ENCODE peak calls at places on chromosomes 7 and 10, in seven cellular contexts. G is left lung, U is AG04450, T is stomach, I is HL-60, Y is SK-N-SH, N is dorsolateral prefrontal cortex. K is an unnamed sample. For H3K27me3, the result is how much of the 10 kb centered on the place peaks cover.

GRCh38 chr7:123675092-123675473 is 19.4 kb downstream of the LMOD2 start:
- DNase-seq in G (no peak), U (no peak), T (no peak), I (no peak), Y (no peak), N (no peak), K (peak)

GRCh38 chr10:88657901-88658300 is 6.3 kb upstream of the LIPF start:
- DNase-seq in G (no peak), U (no peak), T (no peak), I (no peak), Y (no peak), N (no peak), K (no peak)

GRCh38 chr7:117041007-117041406 is 87.7 kb downstream of the ST7 start:
- DNase-seq in G (no peak), U (peak), T (no peak), I (no peak), Y (no peak), N (no peak), K (no peak)

GRCh38 chr7:25886387-25887240 is 265.4 kb upstream of the NFE2L3 start:
- DNase-seq in G (no peak), U (no peak), T (no peak), I (no peak), Y (peak), N (no peak), K (no peak)

GRCh38 chr10:29297678-29298077 is 8.8 kb downstream of the LYZL1 start:
- DNase-seq in G (no peak), U (no peak), T (no peak), I (no peak), Y (no peak), N (no peak), K (no peak)

GRCh38 chr10:71981024-71981867 is 17.1 kb downstream of the CHST3 start:
- DNase-seq in G (no peak), U (no peak), T (no peak), I (no peak), Y (peak), N (peak), K (no peak)

GRCh38 chr7:108459922-108460551 is 3.8 kb upstream of the NRCAM start:
- DNase-seq in G (no peak), U (no peak), T (no peak), I (peak), Y (peak), N (no peak), K (no peak)

GRCh38 chr10:71878327-71879034 is 27.4 kb upstream of the PSAP start:
- DNase-seq in G (peak), U (no peak), T (no peak), I (peak), Y (no peak), N (no peak), K (no peak)

GRCh38 chr10:11230706-11231105 is 213.0 kb downstream of the CELF2 start:
- DNase-seq in G (no peak), U (no peak), T (no peak), I (no peak), Y (no peak), N (no peak), K (no peak)

GRCh38 chr10:73509695-73510094 is 13.9 kb upstream of the PPP3CB start:
- DNase-seq in G (no peak), U (no peak), T (no peak), I (no peak), Y (no peak), N (no peak), K (no peak)

GRCh38 chr7:20107582-20107981 is 109.6 kb downstream of the MACC1 start:
- DNase-seq in G (no peak), U (no peak), T (no peak), I (no peak), Y (no peak), N (no peak), K (peak)

GRCh38 chr7:37942934-37943610 is 22.6 kb downstream of the EPDR1 start:
- DNase-seq in G (peak), U (no peak), T (no peak), I (no peak), Y (peak), N (no peak), K (no peak)

GRCh38 chr10:14624600-14624999 is 150.1 kb downstream of the FAM107B start:
- DNase-seq in G (no peak), U (no peak), T (no peak), I (no peak), Y (no peak), N (no peak), K (no peak)

GRCh38 chr10:110524179-110524863 is 26.6 kb downstream of the DUSP5 start:
- DNase-seq in G (no peak), U (no peak), T (no peak), I (no peak), Y (no peak), N (no peak), K (no peak)

GRCh38 chr10:114316744-114317143 is 77.7 kb downstream of the VWA2 start:
- DNase-seq in G (no peak), U (no peak), T (no peak), I (no peak), Y (no peak), N (no peak), K (no peak)

GRCh38 chr10:78475501-78475900 is 441.8 kb downstream of the RPS24 start:
- DNase-seq in G (no peak), U (no peak), T (no peak), I (no peak), Y (no peak), N (no peak), K (no peak)

GRCh38 chr7:95974108-95974507 is 201.8 kb downstream of the DYNC1I1 start:
- DNase-seq in G (no peak), U (no peak), T (no peak), I (no peak), Y (no peak), N (no peak), K (no peak)

GRCh38 chr7:1839701-1840100 is 169.6 kb downstream of the ELFN1 start:
- DNase-seq in G (peak), U (no peak), T (no peak), I (no peak), Y (peak), N (no peak), K (no peak)

GRCh38 chr10:94623572-94623971 is 60.0 kb upstream of the CYP2C18 start:
- DNase-seq in G (no peak), U (no peak), T (no peak), I (no peak), Y (no peak), N (no peak), K (no peak)

GRCh38 chr7:15854841-15855576 is 168.5 kb upstream of the MEOX2 start:
- DNase-seq in G (no peak), U (no peak), T (no peak), I (no peak), Y (no peak), N (no peak), K (no peak)

GRCh38 chr7:98394377-98394836 is 6.5 kb downstream of the BAIAP2L1 start:
- DNase-seq in G (no peak), U (peak), T (no peak), I (no peak), Y (no peak), N (no peak), K (peak)

GRCh38 chr7:138842111-138842510 is 44.1 kb upstream of the ATP6V0A4 start:
- DNase-seq in G (no peak), U (peak), T (no peak), I (no peak), Y (no peak), N (no peak), K (no peak)

GRCh38 chr10:129967579-129968019 is 3.5 kb upstream of the EBF3 start:
- DNase-seq in G (no peak), U (no peak), T (no peak), I (no peak), Y (peak), N (no peak), K (no peak)
- H3K27me3 ChIP-seq in G (half or more), U (half or more), T (half or more), I (half or more), Y (half or more), N (half or more), K (half or more)

GRCh38 chr7:74452748-74453320 is 872 bp upstream of the GTF2IRD1 start:
- DNase-seq in G (no peak), U (no peak), T (no peak), I (no peak), Y (peak), N (no peak), K (no peak)
- H3K4me3 ChIP-seq in G (peak), U (peak), T (peak), I (peak), Y (peak), N (peak), K (peak)

GRCh38 chr10:131215776-131216175 is 95.7 kb downstream of the TCERG1L start:
- DNase-seq in G (no peak), U (no peak), T (no peak), I (no peak), Y (no peak), N (no peak), K (no peak)
- H3K27me3 ChIP-seq in G (under half), U (under half), T (under half), I (under half), Y (under half), N (under half), K (under half)

GRCh38 chr10:12606461-12606860 is 257.1 kb downstream of the CAMK1D start:
- DNase-seq in G (no peak), U (no peak), T (no peak), I (no peak), Y (no peak), N (no peak), K (no peak)
- H3K4me3 ChIP-seq in G (no peak), U (no peak), T (peak), I (no peak), Y (no peak), N (peak), K (no peak)